ENCODE peak calls at places on chromosomes 6 and 20, in six cellular contexts. B is IMR-90, O is neuronal stem cell, A is mesendoderm, D is H1, Q is mesenchymal stem cell. Z is an unnamed sample.

GRCh38 chr6:53827485-53827884 is 32.7 kb downstream of the LRRC1 start:
- DNase-seq in O (no peak), B (no peak), A (no peak), D (no peak), Q (no peak), Z (no peak)

GRCh38 chr6:26432622-26433021 is 7.7 kb upstream of the BTN3A3 start:
- DNase-seq in A (no peak), D (no peak), B (peak; percentile 18), O (no peak), Q (no peak), Z (no peak)

GRCh38 chr20:34817801-34818200 is 7.7 kb downstream of the NCOA6 start:
- DNase-seq in D (no peak), Q (no peak), O (no peak), B (no peak), A (no peak), Z (peak; percentile 52)

GRCh38 chr6:125314019-125314581 is 12.3 kb upstream of the HDDC2 start:
- DNase-seq in O (peak; percentile 45), B (peak; percentile 61), A (peak; percentile 73), Q (peak; percentile 70), D (no peak), Z (peak; percentile 35)

GRCh38 chr20:44471481-44471882 is 4.2 kb upstream of the TTPAL start:
- DNase-seq in B (peak; percentile 44), O (no peak), D (no peak), A (peak; percentile 62), Q (peak; percentile 43), Z (no peak)

GRCh38 chr6:160279850-160280249 is 21.2 kb upstream of the SLC22A2 start:
- DNase-seq in A (no peak), Q (no peak), D (no peak), B (no peak), O (no peak), Z (peak; percentile 22)

GRCh38 chr20:25295386-25296093 is 47.7 kb downstream of the PYGB start:
- DNase-seq in Q (no peak), O (no peak), D (no peak), B (no peak), A (peak; percentile 50), Z (no peak)

GRCh38 chr6:106844930-106845329 is 129.6 kb downstream of the CD24 start:
- DNase-seq in B (no peak), Q (no peak), O (no peak), D (no peak), A (no peak), Z (no peak)

GRCh38 chr6:36986704-36987047 is 680 bp upstream of the MTCH1 start:
- DNase-seq in D (no peak), Q (no peak), B (no peak), A (no peak), O (no peak), Z (no peak)

GRCh38 chr6:33213166-33213988 is 5.1 kb downstream of the RING1 start:
- DNase-seq in D (no peak), O (no peak), A (peak; percentile 59), Q (peak; percentile 34), B (no peak), Z (no peak)

GRCh38 chr6:35687658-35688604 is 784 bp downstream of the FKBP5 start:
- DNase-seq in B (peak; percentile 57), A (peak; percentile 78), O (peak; percentile 45), D (no peak), Q (peak; percentile 62), Z (no peak)

GRCh38 chr6:152980656-152981055 is 2.2 kb downstream of the FBXO5 start:
- DNase-seq in B (no peak), Q (no peak), O (no peak), D (no peak), A (no peak), Z (no peak)
- H3K4ac ChIP-seq in B (no peak overlapping the region), Q (no peak overlapping the region), O (no peak overlapping the region), D (no peak overlapping the region), A (no peak overlapping the region), Z (no peak overlapping the region)

DNA sequence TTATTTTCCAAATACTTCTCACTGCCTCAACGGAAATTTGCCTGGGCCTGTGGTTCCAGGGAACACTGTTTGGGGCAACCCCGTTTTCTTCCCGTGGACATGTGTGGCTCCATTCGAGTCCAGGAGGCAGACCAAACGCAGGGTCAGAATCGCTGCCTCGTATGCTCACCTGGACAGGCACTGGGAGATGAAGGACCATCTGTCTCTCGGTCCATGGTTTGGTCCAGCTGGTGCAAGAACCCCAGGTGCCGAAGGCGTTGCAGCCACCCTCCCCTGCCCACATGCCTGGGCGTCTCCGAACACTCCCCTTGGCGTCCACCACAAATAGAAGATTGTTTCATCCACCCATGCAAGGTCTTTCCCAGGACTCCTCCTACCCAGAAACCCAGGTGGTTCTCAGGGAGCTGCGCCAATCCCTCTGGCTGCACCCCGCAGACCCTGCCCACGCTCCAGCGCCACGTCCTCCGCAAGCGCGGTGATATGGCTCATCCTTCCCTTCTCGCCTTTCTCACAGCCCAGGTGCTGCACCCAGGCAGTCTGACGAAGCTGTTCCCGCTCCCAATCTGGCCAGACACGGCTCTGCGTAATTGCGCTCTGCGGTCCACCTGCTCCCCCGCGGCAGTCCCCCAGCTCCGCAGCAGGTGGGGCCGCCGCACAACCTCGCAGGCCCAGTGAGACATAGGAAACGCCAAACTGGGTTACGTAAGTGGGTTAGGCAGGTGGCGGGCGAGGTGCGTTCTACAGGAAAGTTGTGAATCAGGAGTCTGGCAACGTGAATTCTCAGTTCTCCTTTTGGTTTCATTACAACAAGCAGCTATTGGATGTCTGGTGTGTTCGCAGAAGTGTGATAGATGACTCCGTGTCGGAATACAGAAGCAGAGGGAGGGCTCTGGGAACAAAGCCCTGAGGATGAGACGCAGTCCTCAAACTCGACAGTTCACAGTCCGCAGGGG is 146.2 kb upstream of the ECI2 start:
- DNase-seq in O (peak; percentile 11), B (peak; percentile 62), D (peak; percentile 44), A (peak; percentile 67), Q (peak; percentile 38), Z (peak; percentile 72)
- H3K4me3 ChIP-seq in O (no peak overlapping the region), B (peak overlapping the region; percentile 19), D (peak overlapping the region; percentile 58), A (no peak overlapping the region), Q (peak overlapping the region; percentile 75), Z (no peak overlapping the region)

GRCh38 chr6:14784596-14785360 is 461.1 kb upstream of the JARID2 start:
- DNase-seq in Q (peak; percentile 55), O (peak; percentile 88), A (peak; percentile 72), D (peak; percentile 90), B (no peak), Z (no peak)

GRCh38 chr6:14781707-14782306 is 464.1 kb upstream of the JARID2 start:
- DNase-seq in D (no peak), Q (no peak), O (no peak), B (no peak), A (no peak), Z (peak; percentile 75)

GRCh38 chr6:14786455-14786854 is 459.4 kb upstream of the JARID2 start:
- DNase-seq in O (no peak), B (no peak), A (no peak), Q (no peak), D (no peak), Z (no peak)

GRCh38 chr6:14786008-14786407 is 459.9 kb upstream of the JARID2 start:
- DNase-seq in D (no peak), A (no peak), O (no peak), Q (no peak), B (no peak), Z (no peak)

GRCh38 chr6:14783594-14783993 is 462.3 kb upstream of the JARID2 start:
- DNase-seq in A (no peak), Q (no peak), B (no peak), D (no peak), O (no peak), Z (no peak)
- H3K4ac ChIP-seq in A (no peak overlapping the region), Q (no peak overlapping the region), B (no peak overlapping the region), D (no peak overlapping the region), O (no peak overlapping the region), Z (no peak overlapping the region)

DNA sequence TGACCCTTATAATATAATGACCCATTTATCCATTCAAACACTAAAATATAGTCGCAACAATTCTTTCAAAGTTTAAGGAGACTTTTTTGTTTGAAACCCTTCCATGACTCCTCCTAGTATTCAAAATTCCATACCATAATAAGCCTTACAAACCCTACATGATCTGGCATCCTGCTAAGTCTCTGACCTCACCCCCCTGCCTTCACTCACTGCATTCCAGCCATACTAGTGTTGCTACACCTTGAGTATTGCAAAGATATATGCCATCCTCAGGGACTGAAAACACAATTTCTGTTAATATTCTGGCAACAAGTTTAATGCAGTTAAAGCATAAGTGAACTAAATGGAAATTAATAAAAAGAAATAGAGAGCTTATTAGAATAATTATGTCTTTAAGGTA is 168.4 kb downstream of the EYS start:
- DNase-seq in A (peak; percentile 83), B (no peak), O (no peak), Q (no peak), D (peak; percentile 19), Z (no peak)
- H3K4me3 ChIP-seq in A (no peak overlapping the region), B (no peak overlapping the region), O (no peak overlapping the region), Q (no peak overlapping the region), D (no peak overlapping the region), Z (no peak overlapping the region)

GRCh38 chr6:2990179-2990931 is 9.3 kb upstream of the NQO2 start:
- DNase-seq in Q (peak; percentile 81), B (no peak), D (no peak), O (no peak), A (peak; percentile 89), Z (peak; percentile 41)
- H3K4ac ChIP-seq in Q (peak overlapping the region; percentile 99), B (peak overlapping the region; percentile 100), D (no peak overlapping the region), O (no peak overlapping the region), A (peak overlapping the region; percentile 83), Z (peak overlapping the region; percentile 5)

GRCh38 chr20:57686931-57687652 is 22.7 kb downstream of the PMEPA1 start:
- DNase-seq in Q (no peak), D (no peak), A (no peak), O (no peak), B (no peak), Z (peak; percentile 67)

GRCh38 chr20:57680934-57681914 is 28.6 kb downstream of the PMEPA1 start:
- DNase-seq in A (no peak), Q (no peak), O (no peak), D (no peak), B (no peak), Z (peak; percentile 28)

GRCh38 chr20:57685134-57685851 is 24.5 kb downstream of the PMEPA1 start:
- DNase-seq in A (no peak), O (no peak), D (no peak), B (no peak), Q (no peak), Z (no peak)

GRCh38 chr20:57682184-57683038 is 27.4 kb downstream of the PMEPA1 start:
- DNase-seq in O (no peak), Q (no peak), D (no peak), B (no peak), A (no peak), Z (no peak)

DNA sequence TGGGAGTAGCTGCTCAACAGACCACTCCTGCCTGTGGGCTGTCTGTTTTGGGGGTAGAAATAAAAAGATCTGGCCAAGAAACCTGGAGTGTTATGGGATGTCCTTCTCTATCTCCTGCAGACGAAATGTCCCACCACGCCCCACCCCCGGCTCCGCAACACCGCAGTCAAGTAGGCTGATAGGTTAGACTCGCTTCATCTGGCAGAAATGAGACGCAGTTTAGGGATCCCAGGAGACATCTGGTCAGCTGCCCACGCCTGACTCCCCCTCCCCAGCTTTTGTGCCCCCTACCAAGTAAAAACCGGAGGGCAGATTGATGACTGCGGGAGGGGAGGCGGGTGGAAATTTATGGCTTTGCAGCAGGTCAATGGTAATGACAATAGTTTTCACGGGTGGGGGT is 25.9 kb downstream of the PMEPA1 start:
- DNase-seq in Q (no peak), B (no peak), O (no peak), D (no peak), A (no peak), Z (no peak)
- H3K4me3 ChIP-seq in Q (no peak overlapping the region), B (no peak overlapping the region), O (no peak overlapping the region), D (peak overlapping the region; percentile 38), A (no peak overlapping the region), Z (no peak overlapping the region)

GRCh38 chr20:62362991-62363919 is 3.9 kb downstream of the LAMA5 start:
- DNase-seq in B (no peak), D (no peak), Q (no peak), A (peak; percentile 74), O (no peak), Z (no peak)
- H3K4ac ChIP-seq in B (no peak overlapping the region), D (no peak overlapping the region), Q (peak overlapping the region; percentile 38), A (no peak overlapping the region), O (no peak overlapping the region), Z (peak overlapping the region; percentile 61)

Z was measured in trophoblast cell.